ENCODE peak calls at places on chromosomes 7 and 10, in nine cellular contexts. P is kidney epithelial cell, M is ovary, F is hepatocyte, L is A549, Q is mucosa of descending colon, E is bronchial epithelial cell, Z is WERI-Rb-1, G is SK-N-SH. C is an unnamed sample.

GRCh38 chr7:158054611-158055010 is 533.0 kb downstream of the PTPRN2 start:
- DNase-seq in M (no peak), L (no peak), Z (no peak), P (no peak), F (no peak), E (no peak), G (no peak), Q (no peak), C (no peak)

GRCh38 chr10:130810856-130811255 is 500.7 kb downstream of the TCERG1L start:
- DNase-seq in G (no peak), P (no peak), L (no peak), Z (no peak), F (no peak), Q (no peak), M (no peak), E (no peak), C (no peak)

GRCh38 chr10:69506834-69507643 is 55.8 kb downstream of the TSPAN15 start:
- DNase-seq in P (no peak), G (peak; percentile 21), Z (no peak), Q (peak; percentile 47), E (peak; percentile 20), L (no peak), F (peak; percentile 16), M (no peak), C (no peak)

GRCh38 chr7:55132890-55133551 is 114.2 kb downstream of the EGFR start:
- DNase-seq in M (no peak), Z (no peak), E (peak; percentile 100), F (peak; percentile 84), L (peak; percentile 88), P (peak; percentile 97), G (no peak), Q (no peak), C (no peak)

GRCh38 chr10:92573091-92573797 is 649 bp downstream of the IDE start:
- DNase-seq in P (no peak), Q (peak; percentile 30), E (peak; percentile 37), G (peak; percentile 64), L (peak; percentile 59), F (peak; percentile 58), Z (peak; percentile 40), M (no peak), C (peak; percentile 47)

GRCh38 chr7:15015545-15016314 is 113.2 kb upstream of the DGKB start:
- DNase-seq in P (peak; percentile 65), F (peak; percentile 91), E (peak; percentile 87), M (no peak), Z (peak; percentile 48), L (peak; percentile 26), G (peak; percentile 49), Q (peak; percentile 38), C (peak; percentile 64)

GRCh38 chr10:47101196-47101595 is 190.0 kb downstream of the PTPN20 start:
- DNase-seq in G (no peak), E (no peak), F (no peak), P (no peak), L (no peak), Z (no peak), M (no peak), Q (no peak), C (no peak)

GRCh38 chr7:105399043-105399725 is 10.5 kb upstream of the SRPK2 start:
- DNase-seq in Z (no peak), P (no peak), Q (no peak), F (no peak), E (peak; percentile 38), L (no peak), G (peak; percentile 51), M (no peak), C (peak; percentile 6)

GRCh38 chr7:106840342-106840741 is 24.7 kb upstream of the PIK3CG start:
- DNase-seq in P (no peak), M (no peak), Z (no peak), L (no peak), G (no peak), E (peak; percentile 7), Q (no peak), F (no peak), C (no peak)

GRCh38 chr7:124856299-124856888 is 73.2 kb downstream of the POT1 start:
- DNase-seq in E (peak; percentile 68), M (no peak), L (peak; percentile 3), F (peak; percentile 49), Q (no peak), G (peak; percentile 37), P (no peak), Z (no peak), C (peak; percentile 35)

GRCh38 chr10:62050941-62051433 is 149.5 kb downstream of the ARID5B start:
- DNase-seq in P (peak; percentile 86), M (peak; percentile 55), E (peak; percentile 95), Z (no peak), G (no peak), Q (no peak), F (peak; percentile 67), L (peak; percentile 66), C (peak; percentile 87)

GRCh38 chr10:14686356-14686755 is 88.3 kb downstream of the FAM107B start:
- DNase-seq in Q (no peak), L (no peak), G (no peak), F (no peak), E (peak; percentile 55), Z (no peak), M (no peak), P (no peak), C (peak; percentile 51)

GRCh38 chr10:77377034-77377433 is 260.6 kb downstream of the KCNMA1 start:
- DNase-seq in M (no peak), G (no peak), F (no peak), L (no peak), Z (no peak), E (no peak), Q (no peak), P (no peak), C (no peak)

GRCh38 chr7:64101126-64101942 is 56.1 kb downstream of the ZNF727 start:
- DNase-seq in Q (no peak), L (no peak), G (no peak), F (no peak), P (no peak), Z (no peak), E (no peak), M (no peak), C (no peak)

DNA sequence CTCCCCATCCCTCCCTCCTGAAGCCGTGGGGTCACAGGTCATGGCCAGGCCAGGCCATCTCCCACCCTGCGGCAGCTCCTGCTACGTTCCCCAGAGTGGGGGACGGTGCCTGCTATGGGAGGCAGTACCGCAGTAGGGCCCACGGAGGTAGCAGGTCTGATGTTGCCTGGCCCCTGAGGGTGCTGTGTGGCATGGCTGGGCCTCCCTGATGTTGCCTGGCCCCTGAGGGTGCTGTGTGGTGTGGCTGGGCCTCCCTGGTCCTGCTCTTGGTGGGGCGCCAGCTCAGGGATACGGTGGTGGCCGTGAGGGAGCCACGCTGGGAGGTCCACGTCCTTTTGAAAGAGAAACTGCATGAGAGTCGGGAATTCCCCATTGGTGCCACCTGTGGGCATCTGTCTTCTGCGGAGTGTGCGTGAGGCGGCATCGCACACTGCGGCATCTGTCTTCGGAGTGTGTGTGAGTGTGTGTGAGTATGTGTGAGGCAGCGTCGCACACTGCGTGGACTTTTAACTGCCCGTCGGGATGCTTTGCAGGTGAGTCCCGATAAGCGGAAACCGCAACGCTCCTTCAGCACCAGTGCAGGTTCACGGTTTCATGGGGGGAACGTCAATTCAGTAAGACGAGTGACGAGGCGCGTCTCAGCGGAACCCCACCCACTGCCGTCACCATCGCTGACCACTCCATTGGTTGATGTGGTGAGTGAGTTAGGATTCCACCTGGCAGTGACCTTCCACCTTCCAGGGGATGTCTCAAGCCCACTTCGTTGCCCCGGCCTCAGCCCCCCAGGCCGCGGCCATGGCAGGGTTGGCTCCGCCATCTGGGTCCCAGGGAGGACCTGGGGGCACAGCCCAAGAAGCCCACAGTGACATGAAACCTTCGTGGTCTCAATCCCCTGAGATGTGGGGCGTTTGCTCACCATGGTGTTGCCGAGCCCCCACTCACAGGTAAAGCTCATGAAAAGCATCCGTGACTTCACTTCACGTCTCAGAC is 51.2 kb upstream of the CFAP46 start:
- DNase-seq in G (no peak), Q (no peak), F (no peak), E (no peak), L (no peak), Z (no peak), M (peak; percentile 14), P (no peak), C (no peak)
- H3K4me3 ChIP-seq in G (no peak overlapping the region), Q (no peak overlapping the region), F (no peak overlapping the region), E (no peak overlapping the region), L (no peak overlapping the region), Z (no peak overlapping the region), M (peak overlapping the region; percentile 18), P (no peak overlapping the region), C (no peak overlapping the region)

GRCh38 chr7:70720191-70720873 is 411.6 kb upstream of the GALNT17 start:
- DNase-seq in G (no peak), E (no peak), L (no peak), P (no peak), F (no peak), Q (no peak), Z (no peak), M (no peak), C (peak; percentile 29)
- TF ChIP-seq CTCF in G (no peak), E (no peak), L (no peak), P (no peak), F (no peak), Q (no peak), Z (no peak), M (no peak), C (peak; percentile 7)

GRCh38 chr10:15853800-15854199 is 6.5 kb downstream of the MINDY3 start:
- DNase-seq in E (no peak), P (no peak), Z (no peak), M (no peak), G (no peak), F (no peak), Q (no peak), L (no peak), C (no peak)
- H3K4me3 ChIP-seq in E (no peak overlapping the region), P (no peak overlapping the region), Z (no peak overlapping the region), M (no peak overlapping the region), G (no peak overlapping the region), F (no peak overlapping the region), Q (no peak overlapping the region), L (no peak overlapping the region), C (no peak overlapping the region)

GRCh38 chr7:142556745-142557144 is 192.5 kb upstream of the PRSS1 start:
- DNase-seq in F (peak; percentile 65), L (peak; percentile 79), Q (peak; percentile 9), Z (no peak), E (peak; percentile 97), M (no peak), G (peak; percentile 25), P (peak; percentile 94), C (no peak)
- TF ChIP-seq CTCF in F (no peak), L (no peak), Q (no peak), Z (no peak), E (peak; percentile 37), M (no peak), G (peak; percentile 50), P (peak; percentile 37), C (no peak)

DNA sequence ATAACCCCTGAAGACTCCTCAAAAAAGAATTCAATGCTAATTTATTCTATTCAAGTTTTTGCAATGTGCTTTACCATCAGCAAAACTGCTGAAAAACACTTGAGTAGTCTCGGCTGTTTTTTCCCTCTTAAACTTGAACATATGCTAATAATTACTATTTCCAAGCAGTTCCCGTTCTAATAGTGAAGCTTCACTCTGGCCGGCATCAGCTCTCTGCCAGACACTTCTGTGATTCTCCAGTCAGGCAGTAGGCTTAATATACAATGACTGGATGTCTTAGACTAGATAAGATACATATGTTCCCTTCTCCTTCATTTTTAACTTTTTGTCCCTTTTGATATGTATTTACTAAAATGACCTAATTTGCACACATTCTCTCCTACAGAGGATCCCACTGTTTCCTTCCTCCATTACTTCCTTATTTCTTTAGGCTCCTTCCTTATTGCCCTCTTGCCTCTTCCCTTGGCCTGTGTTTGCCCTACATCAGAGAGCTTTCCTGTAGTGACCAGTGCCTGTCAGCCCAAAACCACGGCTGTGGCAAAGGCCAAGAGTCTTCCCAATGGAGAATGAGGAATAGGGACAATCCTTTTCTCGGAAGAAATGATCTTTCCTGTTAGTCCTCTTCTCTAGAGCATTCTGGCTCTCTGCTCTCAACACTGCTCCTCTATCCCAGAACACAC is 23.5 kb downstream of the HEPACAM2 start:
- DNase-seq in M (no peak), Z (no peak), F (no peak), E (no peak), G (no peak), P (no peak), L (no peak), Q (peak; percentile 42), C (no peak)
- H3K4me3 ChIP-seq in M (no peak overlapping the region), Z (no peak overlapping the region), F (no peak overlapping the region), E (no peak overlapping the region), G (no peak overlapping the region), P (no peak overlapping the region), L (no peak overlapping the region), Q (no peak overlapping the region), C (no peak overlapping the region)